ENCODE peak calls at places on chromosomes 5 and 9, in six cellular contexts. One of them, this sample, is unnamed. For H3K4me1, the result is how much of the 10 kb centered on the place peaks cover.

GRCh38 chr5:34585601-34586104 is 70.5 kb upstream of the RAI14 start:
- DNase-seq in esophagus muscularis mucosa: no peak
- DNase-seq in GM12878: no peak
- DNase-seq in transverse colon: no peak
- DNase-seq in A549: peak
- DNase-seq in ovary: no peak
- DNase-seq in this sample: no peak

GRCh38 chr9:82957526-82958379 is 105.2 kb downstream of the RASEF start:
- DNase-seq in ovary: no peak
- DNase-seq in GM12878: no peak
- DNase-seq in esophagus muscularis mucosa: no peak
- DNase-seq in A549: no peak
- DNase-seq in transverse colon: no peak
- DNase-seq in this sample: no peak

GRCh38 chr9:115098226-115098965 is 19.6 kb downstream of the TNC start:
- DNase-seq in ovary: no peak
- DNase-seq in transverse colon: no peak
- DNase-seq in A549: no peak
- DNase-seq in esophagus muscularis mucosa: no peak
- DNase-seq in GM12878: no peak
- DNase-seq in this sample: no peak

GRCh38 chr9:120735415-120736126 is 21.3 kb upstream of the MEGF9 start:
- DNase-seq in GM12878: no peak
- DNase-seq in A549: no peak
- DNase-seq in ovary: no peak
- DNase-seq in esophagus muscularis mucosa: no peak
- DNase-seq in transverse colon: no peak
- DNase-seq in this sample: peak

GRCh38 chr5:100623719-100624118 is 88.5 kb downstream of the FAM174A start:
- DNase-seq in transverse colon: no peak
- DNase-seq in A549: no peak
- DNase-seq in ovary: no peak
- DNase-seq in esophagus muscularis mucosa: no peak
- DNase-seq in GM12878: no peak
- DNase-seq in this sample: no peak

GRCh38 chr5:147935032-147935431 is 28.7 kb upstream of the C5orf46 start:
- DNase-seq in GM12878: no peak
- DNase-seq in esophagus muscularis mucosa: no peak
- DNase-seq in ovary: no peak
- DNase-seq in transverse colon: no peak
- DNase-seq in A549: peak
- DNase-seq in this sample: peak

GRCh38 chr5:151903243-151903653 is 21.4 kb downstream of the GLRA1 start:
- DNase-seq in GM12878: peak
- DNase-seq in A549: no peak
- DNase-seq in esophagus muscularis mucosa: no peak
- DNase-seq in transverse colon: no peak
- DNase-seq in ovary: no peak
- DNase-seq in this sample: no peak

GRCh38 chr9:24602687-24603352 is 57.1 kb upstream of the IZUMO3 start:
- DNase-seq in ovary: no peak
- DNase-seq in GM12878: no peak
- DNase-seq in A549: no peak
- DNase-seq in transverse colon: no peak
- DNase-seq in esophagus muscularis mucosa: no peak
- DNase-seq in this sample: no peak

GRCh38 chr5:180026725-180027448 is 44.7 kb downstream of the RNF130 start:
- DNase-seq in GM12878: no peak
- DNase-seq in ovary: no peak
- DNase-seq in A549: no peak
- DNase-seq in transverse colon: no peak
- DNase-seq in esophagus muscularis mucosa: no peak
- DNase-seq in this sample: no peak

GRCh38 chr9:36207016-36207415 is 16.3 kb downstream of the CLTA start:
- DNase-seq in A549: no peak
- DNase-seq in esophagus muscularis mucosa: no peak
- DNase-seq in ovary: no peak
- DNase-seq in GM12878: no peak
- DNase-seq in transverse colon: no peak
- DNase-seq in this sample: no peak

GRCh38 chr9:2768330-2768729 is 51.0 kb downstream of the KCNV2 start:
- DNase-seq in esophagus muscularis mucosa: no peak
- DNase-seq in ovary: no peak
- DNase-seq in GM12878: no peak
- DNase-seq in A549: no peak
- DNase-seq in transverse colon: no peak
- DNase-seq in this sample: no peak

GRCh38 chr5:111892949-111893348 is 136.0 kb upstream of the NREP start:
- DNase-seq in A549: no peak
- DNase-seq in esophagus muscularis mucosa: no peak
- DNase-seq in ovary: no peak
- DNase-seq in GM12878: no peak
- DNase-seq in transverse colon: no peak
- DNase-seq in this sample: no peak

GRCh38 chr9:133509179-133510083 is 15.3 kb downstream of the MYMK start:
- DNase-seq in esophagus muscularis mucosa: no peak
- DNase-seq in GM12878: no peak
- DNase-seq in A549: no peak
- DNase-seq in ovary: no peak
- DNase-seq in transverse colon: peak
- DNase-seq in this sample: no peak

GRCh38 chr9:105296889-105297288 is 52.4 kb downstream of the SLC44A1 start:
- DNase-seq in ovary: no peak
- DNase-seq in GM12878: no peak
- DNase-seq in A549: peak
- DNase-seq in transverse colon: no peak
- DNase-seq in esophagus muscularis mucosa: no peak
- DNase-seq in this sample: no peak
- TF ChIP-seq EP300 in ovary: no peak
- TF ChIP-seq EP300 in GM12878: no peak
- TF ChIP-seq EP300 in A549: no peak
- TF ChIP-seq EP300 in transverse colon: no peak
- TF ChIP-seq EP300 in esophagus muscularis mucosa: no peak
- TF ChIP-seq EP300 in this sample: peak

GRCh38 chr5:72459913-72460312 is 47.3 kb downstream of the ZNF366 start:
- DNase-seq in ovary: no peak
- DNase-seq in A549: no peak
- DNase-seq in esophagus muscularis mucosa: no peak
- DNase-seq in GM12878: no peak
- DNase-seq in transverse colon: no peak
- DNase-seq in this sample: no peak

GRCh38 chr5:72458407-72458806 is 48.8 kb downstream of the ZNF366 start:
- DNase-seq in ovary: no peak
- DNase-seq in esophagus muscularis mucosa: no peak
- DNase-seq in transverse colon: no peak
- DNase-seq in GM12878: no peak
- DNase-seq in A549: no peak
- DNase-seq in this sample: no peak

GRCh38 chr5:72459089-72459661 is 48.0 kb downstream of the ZNF366 start:
- DNase-seq in esophagus muscularis mucosa: no peak
- DNase-seq in transverse colon: no peak
- DNase-seq in ovary: no peak
- DNase-seq in GM12878: peak
- DNase-seq in A549: no peak
- DNase-seq in this sample: no peak

GRCh38 chr5:72457491-72457890 is 49.7 kb downstream of the ZNF366 start:
- DNase-seq in GM12878: no peak
- DNase-seq in ovary: no peak
- DNase-seq in esophagus muscularis mucosa: no peak
- DNase-seq in A549: no peak
- DNase-seq in transverse colon: no peak
- DNase-seq in this sample: no peak

GRCh38 chr5:72460413-72460812 is 46.8 kb downstream of the ZNF366 start:
- DNase-seq in GM12878: no peak
- DNase-seq in A549: no peak
- DNase-seq in transverse colon: no peak
- DNase-seq in esophagus muscularis mucosa: no peak
- DNase-seq in ovary: no peak
- DNase-seq in this sample: no peak
- H3K27ac ChIP-seq in GM12878: no peak
- H3K27ac ChIP-seq in A549: no peak
- H3K27ac ChIP-seq in transverse colon: no peak
- H3K27ac ChIP-seq in esophagus muscularis mucosa: no peak
- H3K27ac ChIP-seq in ovary: no peak
- H3K27ac ChIP-seq in this sample: no peak

GRCh38 chr5:172561151-172561550 is 79.9 kb upstream of the NEURL1B start:
- DNase-seq in esophagus muscularis mucosa: no peak
- DNase-seq in transverse colon: no peak
- DNase-seq in ovary: no peak
- DNase-seq in A549: no peak
- DNase-seq in GM12878: no peak
- DNase-seq in this sample: no peak

GRCh38 chr5:172556971-172557461 is 84.0 kb upstream of the NEURL1B start:
- DNase-seq in transverse colon: peak
- DNase-seq in ovary: peak
- DNase-seq in esophagus muscularis mucosa: no peak
- DNase-seq in GM12878: no peak
- DNase-seq in A549: no peak
- DNase-seq in this sample: no peak

GRCh38 chr5:172556262-172556661 is 84.8 kb upstream of the NEURL1B start:
- DNase-seq in A549: no peak
- DNase-seq in esophagus muscularis mucosa: no peak
- DNase-seq in ovary: no peak
- DNase-seq in GM12878: no peak
- DNase-seq in transverse colon: no peak
- DNase-seq in this sample: no peak

GRCh38 chr5:172558076-172558990 is 82.7 kb upstream of the NEURL1B start:
- DNase-seq in GM12878: no peak
- DNase-seq in esophagus muscularis mucosa: no peak
- DNase-seq in transverse colon: no peak
- DNase-seq in A549: no peak
- DNase-seq in ovary: no peak
- DNase-seq in this sample: no peak

DNA sequence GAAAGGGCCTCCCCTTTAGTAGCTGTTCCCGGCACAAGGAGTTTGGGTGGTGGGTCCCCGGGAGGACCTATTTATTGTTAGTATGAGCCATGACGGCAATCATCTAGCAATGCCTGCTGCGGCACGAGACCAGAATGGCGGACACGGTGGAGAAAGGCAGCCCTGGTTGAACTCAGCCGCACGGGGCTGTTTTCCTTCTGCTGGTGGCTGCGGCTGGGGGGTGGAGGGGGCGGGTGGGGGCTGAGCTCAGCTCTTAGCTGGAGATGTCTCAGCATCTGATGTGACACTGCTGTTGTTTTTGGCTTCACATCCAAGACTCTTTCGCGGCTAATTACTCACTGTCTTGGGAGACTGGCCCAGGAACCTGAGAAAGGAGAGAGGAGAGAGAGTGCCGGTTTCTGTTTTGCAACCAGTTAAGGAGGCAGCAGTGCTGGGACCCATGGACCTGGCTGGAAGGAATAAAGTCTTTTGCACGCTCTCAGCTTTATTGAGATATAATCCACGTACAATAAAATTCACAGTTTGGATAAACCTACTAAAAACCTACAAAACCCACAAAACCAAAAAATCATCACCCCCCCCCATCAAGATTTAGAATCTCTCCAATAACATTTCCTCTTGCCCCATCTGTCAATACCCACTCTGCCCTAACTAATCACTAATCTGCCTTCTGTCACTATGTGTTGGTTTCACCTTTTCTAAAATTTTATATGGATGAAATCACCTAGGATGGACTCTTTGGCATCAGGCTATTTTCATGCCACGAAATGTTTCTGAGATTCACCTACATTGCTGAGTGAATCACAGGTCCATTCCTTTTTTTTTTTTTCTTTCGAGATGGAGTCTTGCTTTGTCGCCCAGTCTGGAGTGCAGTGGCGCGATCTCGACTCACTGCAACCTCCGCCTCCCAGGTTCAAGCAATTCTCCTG is 81.8 kb upstream of the NEURL1B start:
- DNase-seq in ovary: peak
- DNase-seq in transverse colon: peak
- DNase-seq in A549: no peak
- DNase-seq in GM12878: no peak
- DNase-seq in esophagus muscularis mucosa: peak
- DNase-seq in this sample: peak
- H3K4me1 ChIP-seq in ovary: under half
- H3K4me1 ChIP-seq in transverse colon: under half
- H3K4me1 ChIP-seq in A549: under half
- H3K4me1 ChIP-seq in GM12878: under half
- H3K4me1 ChIP-seq in esophagus muscularis mucosa: half or more
- H3K4me1 ChIP-seq in this sample: under half

GRCh38 chr5:124663101-124663506 is 83.3 kb downstream of the ZNF608 start:
- DNase-seq in esophagus muscularis mucosa: no peak
- DNase-seq in ovary: no peak
- DNase-seq in transverse colon: no peak
- DNase-seq in A549: no peak
- DNase-seq in GM12878: no peak
- DNase-seq in this sample: no peak

GRCh38 chr5:124659798-124660197 is 86.6 kb downstream of the ZNF608 start:
- DNase-seq in transverse colon: no peak
- DNase-seq in ovary: no peak
- DNase-seq in GM12878: no peak
- DNase-seq in esophagus muscularis mucosa: peak
- DNase-seq in A549: no peak
- DNase-seq in this sample: no peak

GRCh38 chr5:124662261-124662781 is 84.1 kb downstream of the ZNF608 start:
- DNase-seq in A549: peak
- DNase-seq in ovary: no peak
- DNase-seq in GM12878: no peak
- DNase-seq in transverse colon: peak
- DNase-seq in esophagus muscularis mucosa: no peak
- DNase-seq in this sample: no peak

GRCh38 chr5:124660229-124661093 is 86.0 kb downstream of the ZNF608 start:
- DNase-seq in esophagus muscularis mucosa: peak
- DNase-seq in A549: no peak
- DNase-seq in GM12878: no peak
- DNase-seq in transverse colon: no peak
- DNase-seq in ovary: no peak
- DNase-seq in this sample: no peak

DNA sequence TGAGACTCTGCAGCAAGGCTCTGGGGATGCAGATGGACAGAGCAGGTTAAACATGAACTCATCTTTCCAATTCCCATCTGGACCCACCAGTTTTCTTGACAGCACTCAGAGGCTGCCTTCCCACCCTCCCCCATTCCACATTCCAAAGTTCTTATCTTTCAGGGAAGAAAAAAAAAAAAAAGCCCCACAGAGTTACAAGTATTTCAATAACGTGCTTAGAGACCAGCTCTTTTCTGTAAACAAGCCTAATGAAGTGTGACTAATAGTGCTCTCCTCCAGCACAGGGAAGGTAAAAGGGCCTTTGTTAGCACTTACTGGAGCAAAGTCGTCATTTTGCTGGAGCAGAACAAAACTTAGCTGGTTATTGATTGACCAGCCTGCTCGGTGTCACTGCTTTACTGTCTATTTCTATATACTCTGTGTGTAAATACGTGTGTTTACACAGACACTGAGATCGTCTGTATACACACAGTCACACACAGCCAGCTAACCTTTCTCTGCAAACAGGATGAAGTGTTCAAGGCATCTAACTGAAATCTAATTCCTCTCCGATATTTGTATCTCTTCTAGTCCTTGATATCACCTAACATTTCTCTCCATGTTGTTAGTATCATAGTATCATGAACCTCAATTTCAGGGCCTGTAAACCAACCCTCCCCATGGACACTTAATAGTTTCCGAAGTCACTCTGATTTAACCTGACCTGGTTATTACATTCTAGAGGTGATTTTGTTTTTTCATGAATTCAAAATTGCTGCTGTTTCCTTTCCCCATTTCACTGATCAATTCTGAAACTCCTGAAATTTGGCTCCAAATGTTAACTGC is 84.9 kb downstream of the ZNF608 start:
- DNase-seq in A549: peak
- DNase-seq in transverse colon: no peak
- DNase-seq in GM12878: no peak
- DNase-seq in ovary: no peak
- DNase-seq in esophagus muscularis mucosa: peak
- DNase-seq in this sample: no peak
- TF ChIP-seq EP300 in A549: peak
- TF ChIP-seq EP300 in transverse colon: no peak
- TF ChIP-seq EP300 in GM12878: no peak
- TF ChIP-seq EP300 in ovary: no peak
- TF ChIP-seq EP300 in esophagus muscularis mucosa: no peak
- TF ChIP-seq EP300 in this sample: no peak

This sample was measured in tibial nerve.